ENCODE peak calls at places on chromosomes 6 and 20, in six cellular contexts. N is GM12878, W is HCT116, H is H1, U is NT2/D1, Y is HepG2. T is an unnamed sample.
A peak's percentile ranks its signal among the peaks of the same experiment; 100 is the strongest.

GRCh38 chr6:71468841-71469750 is 180.5 kb downstream of the OGFRL1 start:
- DNase-seq in N (no peak), W (no peak), H (no peak), U (no peak), Y (no peak), T (peak; percentile 7)

GRCh38 chr6:42698217-42698616 is 24.2 kb downstream of the PRPH2 start:
- DNase-seq in N (no peak), W (no peak), H (no peak), U (no peak), Y (no peak), T (no peak)

GRCh38 chr6:169589293-169589692 is 112.5 kb downstream of the WDR27 start:
- DNase-seq in N (no peak), W (no peak), H (no peak), U (no peak), Y (no peak), T (no peak)

GRCh38 chr20:51678041-51678697 is 90.0 kb downstream of the ATP9A start:
- DNase-seq in N (no peak), W (no peak), H (no peak), U (no peak), Y (no peak), T (no peak)

GRCh38 chr6:82832811-82833210 is 232.8 kb downstream of the UBE3D start:
- DNase-seq in N (no peak), W (no peak), H (no peak), U (no peak), Y (no peak), T (no peak)

GRCh38 chr6:93418113-93418447 is 1.3 kb downstream of the EPHA7 start:
- DNase-seq in N (no peak), W (no peak), H (no peak), U (no peak), Y (no peak), T (no peak)

GRCh38 chr6:72217626-72218025 is 331.3 kb downstream of the RIMS1 start:
- DNase-seq in N (no peak), W (no peak), H (no peak), U (no peak), Y (no peak), T (no peak)

GRCh38 chr6:83442752-83443151 is 11.9 kb upstream of the ME1 start:
- DNase-seq in N (no peak), W (no peak), H (no peak), U (no peak), Y (no peak), T (peak; percentile 77)

GRCh38 chr20:33516882-33517281 is 27.0 kb downstream of the CBFA2T2 start:
- DNase-seq in N (no peak), W (no peak), H (no peak), U (no peak), Y (no peak), T (peak; percentile 18)

GRCh38 chr6:154615483-154616025 is 105.1 kb upstream of the CNKSR3 start:
- DNase-seq in N (no peak), W (peak; percentile 80), H (no peak), U (no peak), Y (peak; percentile 35), T (peak; percentile 93)

GRCh38 chr6:14857501-14857900 is 388.4 kb upstream of the JARID2 start:
- DNase-seq in N (no peak), W (no peak), H (no peak), U (no peak), Y (no peak), T (no peak)

GRCh38 chr6:112027942-112028674 is 25.8 kb upstream of the CCN6 start:
- DNase-seq in N (no peak), W (no peak), H (no peak), U (no peak), Y (no peak), T (no peak)

GRCh38 chr20:48234951-48235350 is 449.7 kb upstream of the SULF2 start:
- DNase-seq in N (no peak), W (no peak), H (no peak), U (no peak), Y (no peak), T (no peak)

GRCh38 chr6:6224933-6225486 is 95.5 kb downstream of the F13A1 start:
- DNase-seq in N (no peak), W (no peak), H (no peak), U (no peak), Y (peak; percentile 31), T (peak; percentile 30)

GRCh38 chr6:43774776-43775583 is 5.0 kb downstream of the VEGFA start:
- DNase-seq in N (no peak), W (no peak), H (peak; percentile 85), U (no peak), Y (peak; percentile 62), T (peak; percentile 92)

GRCh38 chr6:119255492-119255891 is 94.1 kb downstream of the MAN1A1 start:
- DNase-seq in N (no peak), W (peak; percentile 55), H (no peak), U (no peak), Y (no peak), T (no peak)

GRCh38 chr20:35674921-35675320 is 10.2 kb upstream of the CPNE1 start:
- DNase-seq in N (no peak), W (no peak), H (no peak), U (no peak), Y (no peak), T (no peak)

GRCh38 chr6:135534773-135535380 is 37.3 kb upstream of the AHI1 start:
- DNase-seq in N (no peak), W (no peak), H (no peak), U (no peak), Y (no peak), T (no peak)

GRCh38 chr6:7479801-7480266 is 61.6 kb upstream of the DSP start:
- DNase-seq in N (no peak), W (peak; percentile 51), H (no peak), U (no peak), Y (no peak), T (no peak)

GRCh38 chr6:127201321-127201720 is 65.3 kb upstream of the RNF146 start:
- DNase-seq in N (no peak), W (no peak), H (no peak), U (no peak), Y (no peak), T (no peak)

GRCh38 chr6:134031696-134032255 is 20.6 kb downstream of the SLC2A12 start:
- DNase-seq in N (no peak), W (no peak), H (no peak), U (no peak), Y (no peak), T (no peak)

GRCh38 chr6:144150673-144151009 is 324 bp downstream of the STX11 start:
- DNase-seq in N (no peak), W (peak; percentile 41), H (no peak), U (no peak), Y (no peak), T (peak; percentile 24)

GRCh38 chr20:10524643-10525042 is 89.5 kb downstream of the SLX4IP start:
- DNase-seq in N (no peak), W (peak; percentile 79), H (no peak), U (no peak), Y (no peak), T (no peak)

GRCh38 chr6:16240618-16241320 is 2.4 kb downstream of the GMPR start:
- DNase-seq in N (no peak), W (no peak), H (no peak), U (no peak), Y (no peak), T (no peak)

GRCh38 chr6:168102093-168102985 is 23.3 kb upstream of the FRMD1 start:
- DNase-seq in N (no peak), W (no peak), H (no peak), U (no peak), Y (no peak), T (no peak)

GRCh38 chr20:16363832-16364687 is 209.2 kb downstream of the KIF16B start:
- DNase-seq in N (no peak), W (no peak), H (no peak), U (no peak), Y (no peak), T (no peak)

GRCh38 chr20:41133709-41134361 is 3.5 kb upstream of the PLCG1 start:
- DNase-seq in N (peak; percentile 94), W (no peak), H (no peak), U (no peak), Y (no peak), T (peak; percentile 67)
- TF ChIP-seq ZNF274 in N (no peak), W (no peak), H (no peak), U (no peak), Y (no peak), T (no peak)

GRCh38 chr20:273884-274283 is 16.4 kb downstream of the DEFB132 start:
- DNase-seq in N (no peak), W (no peak), H (no peak), U (no peak), Y (no peak), T (no peak)

GRCh38 chr20:271528-271927 is 14.0 kb downstream of the DEFB132 start:
- DNase-seq in N (no peak), W (no peak), H (no peak), U (no peak), Y (no peak), T (no peak)

GRCh38 chr20:270517-270916 is 13.0 kb downstream of the DEFB132 start:
- DNase-seq in N (no peak), W (no peak), H (peak; percentile 24), U (no peak), Y (no peak), T (no peak)

GRCh38 chr20:271069-271468 is 13.5 kb downstream of the DEFB132 start:
- DNase-seq in N (no peak), W (no peak), H (peak; percentile 36), U (no peak), Y (no peak), T (no peak)

DNA sequence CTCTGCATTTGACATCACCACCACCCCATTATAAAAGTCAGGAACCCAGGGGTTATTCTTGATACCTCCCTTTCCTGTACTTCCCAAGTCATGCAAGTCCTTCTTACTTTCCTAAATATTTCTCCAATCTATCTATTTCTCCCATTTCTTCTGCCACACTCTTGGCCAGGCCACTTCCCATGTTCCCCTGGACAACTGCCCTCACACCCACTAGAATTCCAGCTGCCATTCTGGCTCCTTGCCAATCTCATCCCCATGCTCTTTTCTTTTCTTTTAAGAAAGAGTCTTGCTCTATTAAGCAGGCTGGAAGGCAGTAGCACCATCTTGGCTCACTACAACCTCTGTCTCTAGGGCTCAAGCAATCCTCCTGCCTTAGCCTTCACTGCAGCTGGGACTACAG is 15.2 kb downstream of the DEFB132 start:
- DNase-seq in N (no peak), W (no peak), H (no peak), U (no peak), Y (no peak), T (no peak)
- TF ChIP-seq ZNF274 in N (no peak), W (no peak), H (no peak), U (no peak), Y (no peak), T (no peak)

GRCh38 chr20:3753098-3753497 is 14.5 kb downstream of the ADISSP start:
- DNase-seq in N (no peak), W (peak; percentile 38), H (peak; percentile 84), U (peak; percentile 78), Y (peak; percentile 71), T (peak; percentile 46)
- TF ChIP-seq ZNF274 in N (no peak), W (no peak), H (no peak), U (no peak), Y (no peak), T (no peak)

DNA sequence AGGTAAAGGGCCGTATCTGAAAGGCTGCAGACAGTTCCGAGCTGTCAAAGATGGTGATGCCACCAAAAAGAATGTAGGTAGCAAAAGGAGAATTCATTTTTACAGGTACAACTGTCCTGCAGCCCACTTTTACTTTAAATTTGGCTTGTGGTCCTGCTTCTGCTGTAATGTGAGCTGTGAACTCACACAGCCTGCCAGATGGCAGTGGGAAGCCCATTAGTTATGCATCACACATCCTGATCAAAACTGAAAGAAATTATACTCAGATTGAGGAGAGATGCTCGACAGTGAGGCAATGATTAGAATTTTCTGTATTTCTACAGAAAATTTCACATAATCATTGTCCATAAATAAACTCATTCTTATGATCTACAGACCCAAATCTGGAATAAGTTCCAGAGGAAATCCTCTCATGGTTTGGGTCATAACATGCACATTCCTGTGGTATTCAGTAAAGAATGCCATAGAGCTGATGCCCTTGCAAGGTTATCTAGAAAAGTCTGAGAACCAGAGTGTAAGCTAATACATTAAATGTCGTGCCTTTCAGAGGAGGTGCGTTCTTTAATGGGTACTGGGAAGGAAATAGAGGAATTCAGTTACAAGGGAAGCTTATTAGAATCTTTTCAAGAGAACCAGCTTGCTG is 23.9 kb upstream of the E2F3 start:
- DNase-seq in N (no peak), W (no peak), H (no peak), U (no peak), Y (no peak), T (no peak)
- TF ChIP-seq ZNF274 in N (no peak), W (no peak), H (no peak), U (no peak), Y (no peak), T (no peak)